ENCODE peak calls at places on chromosomes 13 and 19, in five cellular contexts. C is IMR-90, K is H54, O is body of pancreas, L is ovary. B is an unnamed sample.

GRCh38 chr19:15161028-15161984 is 39.5 kb downstream of the NOTCH3 start:
- DNase-seq in C (peak), K (peak), O (no peak), L (no peak), B (peak)

GRCh38 chr19:13089857-13090507 is 12.7 kb downstream of the LYL1 start:
- DNase-seq in C (no peak), K (no peak), O (no peak), L (peak), B (no peak)

GRCh38 chr19:40599331-40600085 is 1.7 kb upstream of the LTBP4 start:
- DNase-seq in C (no peak), K (no peak), O (no peak), L (peak), B (no peak)

GRCh38 chr19:47498561-47498960 is 14.5 kb upstream of the KPTN start:
- DNase-seq in C (no peak), K (no peak), O (no peak), L (no peak), B (no peak)

GRCh38 chr19:47756627-47756929 is 11.2 kb downstream of the NOP53 start:
- DNase-seq in C (no peak), K (no peak), O (no peak), L (no peak), B (no peak)

GRCh38 chr13:25253702-25254101 is 33.6 kb downstream of the MTMR6 start:
- DNase-seq in C (no peak), K (no peak), O (no peak), L (no peak), B (no peak)

GRCh38 chr19:862529-863304 is 3.3 kb downstream of the CFD start:
- DNase-seq in C (peak), K (no peak), O (peak), L (peak), B (peak)

GRCh38 chr19:10769533-10770491 is 51.9 kb downstream of the DNM2 start:
- DNase-seq in C (peak), K (no peak), O (peak), L (peak), B (peak)

GRCh38 chr13:28856284-28856683 is 36.1 kb downstream of the MTUS2 start:
- DNase-seq in C (no peak), K (no peak), O (peak), L (no peak), B (no peak)

DNA sequence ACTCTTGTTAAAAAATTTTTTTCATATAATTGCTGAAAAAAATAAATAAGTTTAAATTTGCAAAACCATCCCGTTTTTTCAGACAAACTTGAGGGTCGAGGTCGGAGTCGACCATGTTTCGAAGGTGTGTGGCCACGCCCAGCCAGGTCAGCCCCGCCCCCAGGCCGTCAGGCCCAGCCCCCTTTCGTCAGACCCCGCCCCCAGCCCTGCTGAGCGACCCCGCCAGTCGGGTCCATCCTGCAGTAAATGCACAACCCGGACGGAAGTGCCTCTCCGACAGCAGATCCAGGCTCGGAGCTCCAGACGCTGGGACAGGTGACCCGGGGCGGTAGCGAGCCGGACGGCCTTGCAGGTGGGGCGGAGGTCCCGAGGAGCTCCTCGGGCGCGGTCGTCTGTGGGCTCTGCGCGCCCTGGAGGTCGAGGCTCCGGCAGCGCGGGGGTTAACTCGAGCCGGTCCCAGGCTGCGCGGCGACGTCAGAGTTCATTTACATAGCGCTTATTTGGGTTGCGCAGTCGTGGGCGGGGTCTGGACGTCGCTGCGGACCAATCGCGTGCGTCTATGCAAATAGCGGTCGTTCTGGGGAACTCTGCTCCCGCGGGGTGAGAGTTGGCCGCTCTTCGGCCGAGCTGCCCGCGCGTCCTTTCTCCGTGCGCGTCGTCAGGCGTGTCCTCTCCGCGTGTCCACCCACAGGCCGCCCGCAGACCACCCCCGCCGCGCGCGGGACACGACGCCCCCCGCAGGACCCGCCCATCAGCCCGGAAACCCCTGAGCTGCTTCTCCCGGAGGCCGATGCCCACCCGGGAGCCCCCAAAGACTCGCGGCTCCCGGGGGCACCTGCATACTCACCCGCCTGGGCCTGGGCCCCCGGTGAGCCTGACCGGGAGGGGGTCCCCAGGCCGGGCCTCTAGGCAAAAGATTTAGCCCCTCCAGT is at the start of gene OCEL1:
- DNase-seq in C (peak), K (peak), O (peak), L (peak), B (peak)
- TF ChIP-seq POLR2A in C (peak), K (peak), O (peak), L (peak), B (peak)

DNA sequence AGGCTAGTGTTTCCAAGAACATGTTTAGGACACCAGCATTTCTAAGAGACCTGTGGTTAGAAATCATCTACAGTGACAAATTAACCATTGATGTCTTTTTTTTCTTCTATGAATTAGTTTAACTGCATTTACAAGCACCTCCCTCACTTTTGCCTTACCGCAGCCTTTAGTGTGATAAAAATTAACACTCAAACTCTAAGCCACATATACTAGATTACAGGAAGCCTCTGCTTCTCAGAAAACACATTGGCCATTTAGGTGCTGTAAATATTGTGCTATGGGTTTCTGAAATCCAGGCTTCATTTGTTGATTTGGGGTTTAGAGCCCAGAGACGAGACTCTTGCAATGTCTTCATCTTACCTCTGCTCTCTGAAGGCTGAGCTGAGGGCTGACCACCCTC is 34.6 kb upstream of the OLFM4 start:
- DNase-seq in C (no peak), K (no peak), O (no peak), L (no peak), B (no peak)
- TF ChIP-seq POLR2A in C (no peak), K (no peak), O (no peak), L (no peak), B (no peak)

DNA sequence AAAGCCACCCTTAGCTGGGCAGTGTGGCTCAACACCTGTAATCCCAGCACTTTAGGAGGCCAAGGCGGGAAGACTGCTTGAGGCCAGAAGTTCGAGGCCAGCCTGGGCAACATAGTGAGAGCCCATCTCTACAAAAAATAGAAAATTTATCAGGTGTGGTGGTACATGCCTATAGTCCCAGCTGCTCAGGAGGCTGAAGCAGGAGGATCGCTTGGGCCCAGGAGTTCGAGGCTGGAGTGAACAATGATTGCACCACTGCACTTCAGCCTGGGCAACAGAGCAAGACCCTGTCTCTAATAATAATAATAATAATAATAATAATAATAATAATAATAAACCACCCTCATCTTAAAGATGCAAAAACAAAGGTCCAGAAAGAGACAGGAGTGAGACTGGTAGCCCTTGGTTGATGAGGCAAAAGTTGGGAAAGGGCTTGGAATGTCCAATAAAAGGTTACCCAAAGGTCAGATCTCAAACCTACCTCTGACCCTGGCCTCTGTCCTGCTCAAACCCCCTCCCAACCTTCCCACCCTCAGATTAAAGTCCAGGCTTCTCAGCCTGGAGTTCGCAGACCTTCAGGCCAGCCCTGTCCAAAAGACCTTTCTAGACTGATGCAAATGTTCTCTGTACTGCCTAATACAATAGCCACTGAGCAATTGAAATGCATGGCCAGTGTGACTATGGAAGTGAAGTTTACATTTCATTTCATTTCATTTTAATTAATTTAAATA is 9.1 kb downstream of the ZNF575 start:
- DNase-seq in C (no peak), K (no peak), O (no peak), L (no peak), B (no peak)
- TF ChIP-seq POLR2A in C (no peak), K (no peak), O (no peak), L (no peak), B (no peak)

GRCh38 chr19:39409886-39410619 is 2.4 kb upstream of the PLEKHG2 start:
- DNase-seq in C (no peak), K (no peak), O (peak), L (peak), B (peak)
- TF ChIP-seq POLR2A in C (peak), K (no peak), O (peak), L (peak), B (peak)